ENCODE peak calls at places on chromosomes 1 and 21, in nine cellular contexts. X is HCT116, U is PC-9, Q is neuronal stem cell, E is endothelial cell of umbilical vein, M is neural progenitor cell, P is SJSA1, S is upper lobe of right lung, K is suprapubic skin. G is an unnamed sample. For H3K4me1, the result is how much of the 10 kb centered on the place peaks cover.

GRCh38 chr1:159996653-159997052 is 35.1 kb downstream of the PIGM start:
- DNase-seq in Q (no peak), P (no peak), E (no peak), M (no peak), X (no peak), S (no peak), K (no peak), U (peak), G (no peak)

GRCh38 chr1:84573967-84574842 is at the start of gene CTBS:
- DNase-seq in E (peak), X (peak), S (peak), M (peak), U (peak), Q (peak), P (peak), K (peak), G (peak)

GRCh38 chr1:43693371-43693770 is 14.0 kb upstream of the ST3GAL3 start:
- DNase-seq in E (no peak), P (no peak), M (no peak), S (no peak), U (no peak), X (no peak), K (no peak), Q (no peak), G (no peak)

GRCh38 chr21:27564684-27565280 is 597.9 kb upstream of the ADAMTS5 start:
- DNase-seq in U (peak), S (no peak), Q (peak), E (peak), P (peak), M (peak), K (no peak), X (no peak), G (no peak)

GRCh38 chr1:90851711-90852050 is 134.6 kb upstream of the BARHL2 start:
- DNase-seq in P (no peak), E (no peak), X (no peak), M (no peak), K (no peak), U (no peak), Q (no peak), S (no peak), G (no peak)

GRCh38 chr1:208089971-208090755 is 154.0 kb downstream of the PLXNA2 start:
- DNase-seq in P (peak), Q (no peak), X (no peak), K (no peak), U (no peak), S (no peak), M (no peak), E (no peak), G (no peak)

GRCh38 chr1:110638556-110638955 is 32.4 kb upstream of the KCNA2 start:
- DNase-seq in S (no peak), U (no peak), X (no peak), P (no peak), K (no peak), E (no peak), Q (no peak), M (no peak), G (no peak)

GRCh38 chr1:57911427-57911826 is 487.6 kb upstream of the DAB1 start:
- DNase-seq in S (no peak), K (no peak), E (no peak), P (no peak), X (no peak), M (no peak), U (no peak), Q (no peak), G (no peak)

GRCh38 chr1:161949543-161949942 is 74.1 kb downstream of the OLFML2B start:
- DNase-seq in S (no peak), E (no peak), P (no peak), X (no peak), U (no peak), K (no peak), Q (no peak), M (no peak), G (no peak)

GRCh38 chr1:12204754-12205658 is 24.8 kb upstream of the VPS13D start:
- DNase-seq in Q (no peak), S (no peak), X (no peak), P (no peak), K (no peak), M (no peak), U (no peak), E (no peak), G (no peak)

DNA sequence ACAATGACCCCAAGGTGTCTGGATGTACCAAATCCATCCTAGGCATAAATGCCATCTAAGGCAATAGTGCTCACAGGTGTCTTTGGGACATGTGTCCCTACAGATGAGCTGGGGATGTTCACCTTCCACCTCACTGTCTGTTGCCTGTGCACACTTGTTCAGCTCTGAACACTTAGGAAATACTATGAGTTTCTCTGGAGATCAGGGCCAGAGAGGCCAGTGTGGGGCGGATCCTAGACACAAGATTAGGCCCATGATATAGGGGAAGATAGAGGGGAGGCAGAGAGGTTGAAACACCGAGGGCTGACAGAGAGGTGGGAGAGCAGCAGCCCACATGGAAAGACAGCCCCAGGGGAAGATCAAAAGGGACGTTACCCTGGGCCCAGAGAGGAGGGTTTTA is 25.6 kb downstream of the C1orf116 start:
- DNase-seq in S (no peak), Q (no peak), K (no peak), E (no peak), P (no peak), M (no peak), X (no peak), U (no peak), G (no peak)
- H3K4me3 ChIP-seq in S (no peak), Q (no peak), K (no peak), E (no peak), P (no peak), M (no peak), X (peak), U (peak), G (no peak)

DNA sequence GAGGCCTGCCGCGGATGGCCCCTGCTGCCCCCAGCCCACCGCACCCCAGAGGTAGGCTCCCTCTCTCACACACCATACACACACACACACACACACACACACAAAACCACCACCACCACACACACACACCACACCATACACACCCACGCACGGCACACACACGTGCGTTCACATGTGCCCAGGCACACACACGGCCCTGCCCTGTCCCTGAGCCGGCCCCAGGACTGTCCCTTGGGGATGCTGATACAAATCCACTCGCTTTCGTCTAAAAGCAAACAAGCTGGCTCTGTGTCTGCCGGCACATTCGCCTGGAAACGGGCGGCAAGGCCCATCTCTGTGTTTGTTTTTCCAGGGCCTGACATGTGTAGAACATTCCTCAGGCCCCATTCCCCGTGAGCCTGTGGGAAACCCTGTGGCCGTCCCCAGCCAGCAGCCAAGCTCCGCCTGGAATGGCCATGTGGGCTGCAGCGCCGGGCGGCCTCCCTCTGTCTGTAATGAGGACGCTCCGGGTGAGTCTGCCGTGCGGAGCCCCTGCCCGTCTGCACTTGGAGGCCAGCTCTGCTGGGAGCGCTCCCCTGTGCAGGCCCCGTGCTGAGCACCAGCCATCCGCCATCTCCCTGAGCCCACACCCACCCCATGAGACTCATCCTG is 67.4 kb downstream of the DMRTB1 start:
- DNase-seq in Q (no peak), E (no peak), M (peak), X (no peak), U (no peak), S (no peak), K (no peak), P (peak), G (no peak)
- H3K27ac ChIP-seq in Q (no peak), E (no peak), M (no peak), X (no peak), U (no peak), S (no peak), K (no peak), P (no peak), G (no peak)

DNA sequence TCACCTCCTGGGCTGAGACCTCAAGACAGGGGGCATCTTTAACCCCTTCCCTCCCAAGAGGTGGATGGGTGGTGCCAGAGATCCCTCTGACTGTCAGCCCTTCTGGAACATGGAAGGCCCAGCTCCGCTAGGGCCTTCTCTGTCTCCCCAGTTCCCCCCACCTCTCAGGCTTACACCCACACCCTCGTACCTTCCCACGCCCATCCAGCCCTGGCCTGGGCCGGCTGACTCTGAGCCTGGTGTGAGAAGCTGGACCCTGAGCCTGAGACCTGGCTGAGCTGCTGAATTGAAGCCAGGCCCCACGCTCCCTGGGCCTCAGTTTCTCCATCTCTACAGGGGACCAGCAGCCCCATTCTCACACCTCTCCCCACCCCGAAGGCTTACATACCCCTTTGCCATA is 5.4 kb downstream of the EPHA2 start:
- DNase-seq in S (no peak), E (no peak), X (no peak), P (no peak), M (no peak), K (no peak), Q (no peak), U (no peak), G (no peak)
- H3K4me1 ChIP-seq in S (half or more), E (half or more), X (half or more), P (half or more), M (half or more), K (half or more), Q (half or more), U (half or more), G (under half)

DNA sequence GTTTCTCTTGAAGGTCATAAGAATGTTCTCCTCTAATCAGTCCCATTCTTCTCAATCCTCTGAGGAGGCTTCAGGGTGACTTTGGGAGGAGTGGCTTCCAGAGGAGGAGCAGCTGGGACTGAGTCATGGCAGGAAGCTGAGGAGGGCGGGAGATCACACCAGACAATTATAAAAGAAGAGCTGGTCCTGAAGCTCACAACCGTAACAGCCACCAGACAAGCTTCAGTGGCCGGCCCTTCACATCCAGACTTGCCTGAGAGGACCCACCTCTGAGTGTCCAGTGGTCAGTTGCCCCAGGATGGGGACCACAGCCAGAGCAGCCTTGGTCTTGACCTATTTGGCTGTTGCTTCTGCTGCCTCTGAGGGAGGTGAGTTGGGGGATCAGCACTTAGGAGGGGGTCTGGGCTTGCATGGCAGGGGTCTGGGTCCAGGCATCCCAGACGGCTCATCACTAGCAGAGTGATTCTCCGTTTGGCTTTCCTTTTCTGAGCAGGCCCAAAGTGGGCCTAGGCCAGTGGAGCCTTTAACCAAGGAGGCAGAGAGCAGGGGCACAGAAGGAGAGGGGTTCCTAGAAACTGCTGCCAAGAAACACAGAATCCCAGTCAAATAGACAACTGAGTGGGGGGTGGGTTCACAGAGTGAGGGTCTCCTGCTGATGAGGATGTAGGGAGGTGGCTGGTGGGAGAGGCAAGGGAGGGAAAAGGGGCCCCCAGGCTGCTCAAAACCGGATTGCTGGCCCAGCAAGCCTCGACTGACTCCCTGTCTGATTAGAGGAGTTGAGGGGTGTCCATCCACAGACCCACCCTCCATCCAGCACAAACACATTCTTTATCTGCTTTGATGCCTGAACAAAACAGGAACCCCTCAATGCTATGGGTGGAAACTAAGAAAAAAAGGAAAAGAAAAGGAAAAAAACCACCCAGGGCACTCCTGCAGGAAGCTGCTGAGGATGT is at the start of gene ECM1:
- DNase-seq in K (peak), U (peak), Q (no peak), M (no peak), E (peak), X (no peak), P (peak), S (no peak), G (no peak)
- H3K4me3 ChIP-seq in K (peak), U (no peak), Q (no peak), M (no peak), E (no peak), X (no peak), P (peak), S (peak), G (no peak)

G was measured in CD8-positive, alpha-beta memory T cell.